ENCODE peak calls at places on chromosomes 2 and 18, in eight cellular contexts. One of them, this sample, is unnamed. For H3K4me1 and H3K9me3, the result is how much of the 10 kb centered on the place peaks cover.

GRCh38 chr2:131048641-131049040 is 44.6 kb downstream of the FAM168B start:
- DNase-seq in A673: no peak
- DNase-seq in right lobe of liver: no peak
- DNase-seq in CD8-positive, alpha-beta T cell: no peak
- DNase-seq in BE2C: no peak
- DNase-seq in OCI-LY7: no peak
- DNase-seq in keratinocyte: no peak
- DNase-seq in PC-9: no peak
- DNase-seq in this sample: no peak

GRCh38 chr2:67616749-67617148 is 219.6 kb downstream of the ETAA1 start:
- DNase-seq in PC-9: no peak
- DNase-seq in OCI-LY7: no peak
- DNase-seq in keratinocyte: no peak
- DNase-seq in CD8-positive, alpha-beta T cell: no peak
- DNase-seq in BE2C: no peak
- DNase-seq in A673: peak
- DNase-seq in right lobe of liver: no peak
- DNase-seq in this sample: no peak

GRCh38 chr2:113692698-113693428 is 63.6 kb downstream of the SLC35F5 start:
- DNase-seq in CD8-positive, alpha-beta T cell: no peak
- DNase-seq in OCI-LY7: peak
- DNase-seq in keratinocyte: no peak
- DNase-seq in PC-9: no peak
- DNase-seq in right lobe of liver: no peak
- DNase-seq in BE2C: no peak
- DNase-seq in A673: no peak
- DNase-seq in this sample: no peak

GRCh38 chr2:109371481-109372170 is 242.1 kb downstream of the SEPTIN10 start:
- DNase-seq in right lobe of liver: no peak
- DNase-seq in BE2C: no peak
- DNase-seq in A673: no peak
- DNase-seq in PC-9: no peak
- DNase-seq in keratinocyte: no peak
- DNase-seq in OCI-LY7: no peak
- DNase-seq in CD8-positive, alpha-beta T cell: peak
- DNase-seq in this sample: no peak

GRCh38 chr2:36618381-36618780 is 20.4 kb upstream of the FEZ2 start:
- DNase-seq in keratinocyte: no peak
- DNase-seq in OCI-LY7: peak
- DNase-seq in PC-9: peak
- DNase-seq in CD8-positive, alpha-beta T cell: no peak
- DNase-seq in A673: peak
- DNase-seq in BE2C: peak
- DNase-seq in right lobe of liver: no peak
- DNase-seq in this sample: peak

GRCh38 chr2:69436594-69436936 is 670 bp downstream of the NFU1 start:
- DNase-seq in BE2C: no peak
- DNase-seq in OCI-LY7: peak
- DNase-seq in CD8-positive, alpha-beta T cell: no peak
- DNase-seq in PC-9: no peak
- DNase-seq in keratinocyte: no peak
- DNase-seq in right lobe of liver: no peak
- DNase-seq in A673: no peak
- DNase-seq in this sample: no peak

GRCh38 chr2:60819155-60819862 is 62.1 kb upstream of the REL start:
- DNase-seq in BE2C: no peak
- DNase-seq in PC-9: no peak
- DNase-seq in keratinocyte: no peak
- DNase-seq in OCI-LY7: no peak
- DNase-seq in CD8-positive, alpha-beta T cell: peak
- DNase-seq in right lobe of liver: no peak
- DNase-seq in A673: no peak
- DNase-seq in this sample: peak

GRCh38 chr2:193141-193552 is 70.7 kb downstream of the SH3YL1 start:
- DNase-seq in keratinocyte: peak
- DNase-seq in PC-9: no peak
- DNase-seq in right lobe of liver: no peak
- DNase-seq in OCI-LY7: no peak
- DNase-seq in BE2C: no peak
- DNase-seq in A673: no peak
- DNase-seq in CD8-positive, alpha-beta T cell: peak
- DNase-seq in this sample: no peak

GRCh38 chr2:65382776-65383357 is 49.5 kb downstream of the SPRED2 start:
- DNase-seq in keratinocyte: peak
- DNase-seq in PC-9: peak
- DNase-seq in CD8-positive, alpha-beta T cell: peak
- DNase-seq in right lobe of liver: peak
- DNase-seq in BE2C: peak
- DNase-seq in OCI-LY7: peak
- DNase-seq in A673: peak
- DNase-seq in this sample: peak

GRCh38 chr2:77818186-77818585 is 296.0 kb upstream of the LRRTM4 start:
- DNase-seq in right lobe of liver: no peak
- DNase-seq in A673: no peak
- DNase-seq in CD8-positive, alpha-beta T cell: no peak
- DNase-seq in OCI-LY7: no peak
- DNase-seq in PC-9: no peak
- DNase-seq in BE2C: no peak
- DNase-seq in keratinocyte: no peak
- DNase-seq in this sample: no peak

GRCh38 chr2:158509928-158510797 is 53.4 kb downstream of the PKP4 start:
- DNase-seq in CD8-positive, alpha-beta T cell: no peak
- DNase-seq in PC-9: no peak
- DNase-seq in keratinocyte: no peak
- DNase-seq in BE2C: no peak
- DNase-seq in OCI-LY7: no peak
- DNase-seq in A673: peak
- DNase-seq in right lobe of liver: no peak
- DNase-seq in this sample: no peak

GRCh38 chr2:49306925-49307324 is 152.6 kb upstream of the FSHR start:
- DNase-seq in PC-9: no peak
- DNase-seq in right lobe of liver: no peak
- DNase-seq in A673: no peak
- DNase-seq in keratinocyte: no peak
- DNase-seq in CD8-positive, alpha-beta T cell: no peak
- DNase-seq in BE2C: no peak
- DNase-seq in OCI-LY7: no peak
- DNase-seq in this sample: no peak

GRCh38 chr2:220006152-220006551 is 378.7 kb downstream of the SLC4A3 start:
- DNase-seq in PC-9: no peak
- DNase-seq in keratinocyte: no peak
- DNase-seq in OCI-LY7: no peak
- DNase-seq in A673: no peak
- DNase-seq in CD8-positive, alpha-beta T cell: no peak
- DNase-seq in right lobe of liver: no peak
- DNase-seq in BE2C: no peak
- DNase-seq in this sample: no peak

GRCh38 chr2:8137801-8138200 is 544.1 kb upstream of the ID2 start:
- DNase-seq in BE2C: no peak
- DNase-seq in keratinocyte: no peak
- DNase-seq in A673: no peak
- DNase-seq in CD8-positive, alpha-beta T cell: no peak
- DNase-seq in PC-9: no peak
- DNase-seq in OCI-LY7: no peak
- DNase-seq in right lobe of liver: no peak
- DNase-seq in this sample: no peak

GRCh38 chr2:26670171-26670570 is 22.4 kb upstream of the KCNK3 start:
- DNase-seq in BE2C: no peak
- DNase-seq in keratinocyte: no peak
- DNase-seq in OCI-LY7: no peak
- DNase-seq in CD8-positive, alpha-beta T cell: no peak
- DNase-seq in A673: peak
- DNase-seq in PC-9: no peak
- DNase-seq in right lobe of liver: no peak
- DNase-seq in this sample: no peak

GRCh38 chr2:118279005-118279404 is 190.7 kb downstream of the INSIG2 start:
- DNase-seq in A673: no peak
- DNase-seq in CD8-positive, alpha-beta T cell: no peak
- DNase-seq in PC-9: no peak
- DNase-seq in right lobe of liver: no peak
- DNase-seq in keratinocyte: no peak
- DNase-seq in OCI-LY7: no peak
- DNase-seq in BE2C: no peak
- DNase-seq in this sample: no peak

GRCh38 chr2:229270551-229271410 is at the start of gene PID1:
- DNase-seq in PC-9: no peak
- DNase-seq in keratinocyte: no peak
- DNase-seq in A673: peak
- DNase-seq in OCI-LY7: no peak
- DNase-seq in right lobe of liver: peak
- DNase-seq in BE2C: no peak
- DNase-seq in CD8-positive, alpha-beta T cell: no peak
- DNase-seq in this sample: peak

GRCh38 chr18:1676387-1676786 is 771.7 kb downstream of the ADCYAP1 start:
- DNase-seq in A673: no peak
- DNase-seq in OCI-LY7: no peak
- DNase-seq in PC-9: no peak
- DNase-seq in CD8-positive, alpha-beta T cell: no peak
- DNase-seq in BE2C: no peak
- DNase-seq in keratinocyte: no peak
- DNase-seq in right lobe of liver: no peak
- DNase-seq in this sample: no peak

GRCh38 chr2:64563436-64563938 is 39.4 kb downstream of the AFTPH start:
- DNase-seq in BE2C: no peak
- DNase-seq in PC-9: no peak
- DNase-seq in A673: no peak
- DNase-seq in OCI-LY7: no peak
- DNase-seq in CD8-positive, alpha-beta T cell: no peak
- DNase-seq in right lobe of liver: no peak
- DNase-seq in keratinocyte: no peak
- DNase-seq in this sample: no peak

GRCh38 chr2:224722250-224722649 is 6.1 kb upstream of the CCDC195 start:
- DNase-seq in BE2C: no peak
- DNase-seq in keratinocyte: no peak
- DNase-seq in CD8-positive, alpha-beta T cell: no peak
- DNase-seq in OCI-LY7: no peak
- DNase-seq in PC-9: peak
- DNase-seq in right lobe of liver: no peak
- DNase-seq in A673: no peak
- DNase-seq in this sample: no peak

GRCh38 chr2:128782411-128783192 is 463.9 kb upstream of the HS6ST1 start:
- DNase-seq in keratinocyte: no peak
- DNase-seq in OCI-LY7: no peak
- DNase-seq in PC-9: no peak
- DNase-seq in A673: no peak
- DNase-seq in BE2C: no peak
- DNase-seq in right lobe of liver: no peak
- DNase-seq in CD8-positive, alpha-beta T cell: no peak
- DNase-seq in this sample: no peak

GRCh38 chr2:150476809-150477302 is 10.6 kb downstream of the RND3 start:
- DNase-seq in keratinocyte: no peak
- DNase-seq in BE2C: no peak
- DNase-seq in right lobe of liver: no peak
- DNase-seq in OCI-LY7: no peak
- DNase-seq in CD8-positive, alpha-beta T cell: no peak
- DNase-seq in PC-9: no peak
- DNase-seq in A673: no peak
- DNase-seq in this sample: no peak
- H3K4me1 ChIP-seq in keratinocyte: half or more
- H3K4me1 ChIP-seq in BE2C: under half
- H3K4me1 ChIP-seq in right lobe of liver: under half
- H3K4me1 ChIP-seq in OCI-LY7: under half
- H3K4me1 ChIP-seq in CD8-positive, alpha-beta T cell: under half
- H3K4me1 ChIP-seq in PC-9: half or more
- H3K4me1 ChIP-seq in A673: under half
- H3K4me1 ChIP-seq in this sample: half or more

DNA sequence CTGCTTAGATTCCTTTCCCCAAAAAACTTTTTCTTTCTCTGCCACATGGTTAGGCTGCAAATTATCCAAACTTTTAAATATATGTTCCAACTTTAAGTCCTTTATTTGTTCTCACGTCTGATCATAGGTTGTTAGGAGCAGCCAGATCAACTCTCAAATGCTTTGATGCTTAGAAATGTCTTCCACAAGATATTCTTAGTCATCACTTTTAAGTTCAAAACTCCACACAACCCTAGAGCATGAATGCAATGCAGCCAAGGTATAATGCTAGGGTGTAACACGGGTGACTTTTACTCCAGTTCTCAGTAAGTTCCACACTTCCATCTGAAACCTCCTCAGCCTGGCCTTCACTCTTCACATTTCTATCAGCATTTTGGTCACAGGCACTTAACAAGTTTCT is 987.5 kb downstream of the DCDC2C start:
- DNase-seq in keratinocyte: no peak
- DNase-seq in CD8-positive, alpha-beta T cell: no peak
- DNase-seq in right lobe of liver: no peak
- DNase-seq in OCI-LY7: no peak
- DNase-seq in BE2C: no peak
- DNase-seq in PC-9: no peak
- DNase-seq in A673: no peak
- DNase-seq in this sample: no peak
- H3K9me3 ChIP-seq in keratinocyte: under half
- H3K9me3 ChIP-seq in CD8-positive, alpha-beta T cell: under half
- H3K9me3 ChIP-seq in right lobe of liver: under half
- H3K9me3 ChIP-seq in OCI-LY7: under half
- H3K9me3 ChIP-seq in BE2C: under half
- H3K9me3 ChIP-seq in PC-9: under half
- H3K9me3 ChIP-seq in A673: under half
- H3K9me3 ChIP-seq in this sample: under half

GRCh38 chr2:54673501-54673998 is 49.9 kb upstream of the EML6 start:
- DNase-seq in keratinocyte: no peak
- DNase-seq in A673: no peak
- DNase-seq in BE2C: no peak
- DNase-seq in right lobe of liver: peak
- DNase-seq in OCI-LY7: no peak
- DNase-seq in PC-9: peak
- DNase-seq in CD8-positive, alpha-beta T cell: peak
- DNase-seq in this sample: peak
- H3K4me3 ChIP-seq in keratinocyte: peak
- H3K4me3 ChIP-seq in A673: no peak
- H3K4me3 ChIP-seq in BE2C: no peak
- H3K4me3 ChIP-seq in right lobe of liver: no peak
- H3K4me3 ChIP-seq in OCI-LY7: no peak
- H3K4me3 ChIP-seq in PC-9: no peak
- H3K4me3 ChIP-seq in CD8-positive, alpha-beta T cell: no peak
- H3K4me3 ChIP-seq in this sample: no peak

DNA sequence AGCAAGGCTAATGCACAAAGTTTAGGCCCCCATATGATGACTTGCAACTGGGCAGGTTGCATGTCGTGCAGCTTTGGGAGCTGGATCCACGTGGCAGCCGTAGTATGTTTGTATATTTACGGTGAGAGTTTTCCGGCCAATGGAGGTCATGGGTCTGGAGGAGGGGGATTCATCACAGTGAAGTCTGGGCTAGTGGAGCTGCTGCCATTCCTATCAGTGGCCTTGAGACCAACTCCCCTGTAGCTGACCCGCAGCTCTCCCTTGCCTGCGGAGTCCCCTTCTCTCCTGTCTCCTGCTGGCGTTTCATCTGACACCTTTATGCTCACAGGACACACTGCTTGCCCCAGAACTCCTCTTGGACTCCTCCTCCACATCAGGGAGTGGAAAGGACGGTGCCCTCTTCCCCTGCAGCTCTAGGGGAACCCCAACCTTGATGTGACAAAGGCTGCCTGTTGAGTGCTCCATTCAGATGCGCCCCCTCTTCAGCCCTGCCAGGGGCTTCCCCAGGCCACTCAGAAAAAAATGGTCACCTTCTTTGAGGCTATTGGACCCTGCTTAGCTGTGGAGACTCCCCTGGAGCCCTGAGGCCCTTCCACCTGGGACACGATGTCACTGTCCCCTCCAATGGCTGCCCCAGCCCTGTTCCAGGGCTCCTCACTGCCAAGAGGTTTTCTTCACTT is 121.7 kb downstream of the PXDN start:
- DNase-seq in A673: no peak
- DNase-seq in CD8-positive, alpha-beta T cell: no peak
- DNase-seq in right lobe of liver: no peak
- DNase-seq in PC-9: no peak
- DNase-seq in BE2C: no peak
- DNase-seq in OCI-LY7: no peak
- DNase-seq in keratinocyte: no peak
- DNase-seq in this sample: no peak
- H3K4me1 ChIP-seq in A673: under half
- H3K4me1 ChIP-seq in CD8-positive, alpha-beta T cell: under half
- H3K4me1 ChIP-seq in right lobe of liver: under half
- H3K4me1 ChIP-seq in PC-9: under half
- H3K4me1 ChIP-seq in BE2C: under half
- H3K4me1 ChIP-seq in OCI-LY7: under half
- H3K4me1 ChIP-seq in keratinocyte: under half
- H3K4me1 ChIP-seq in this sample: under half